ENCODE peak calls at places on chromosome 4, in five cellular contexts. Y is naive thymus-derived CD4-positive, alpha-beta T cell; V is psoas muscle; A is pancreas; X is mucosa of descending colon. B is an unnamed sample. For H3K4me1, the result is how much of the 10 kb centered on the place peaks cover.

GRCh38 chr4:178414881-178415446 is 972.7 kb upstream of the AGA start:
- DNase-seq in Y (no peak), V (no peak), A (peak), X (no peak), B (no peak)

GRCh38 chr4:57109847-57110634 is at the start of gene IGFBP7:
- DNase-seq in Y (no peak), V (peak), A (peak), X (peak), B (peak)

GRCh38 chr4:119493419-119493818 is 135.2 kb downstream of the PDE5A start:
- DNase-seq in Y (no peak), V (no peak), A (no peak), X (no peak), B (peak)

GRCh38 chr4:97123573-97123972 is 1019.7 kb downstream of the STPG2 start:
- DNase-seq in Y (no peak), V (no peak), A (no peak), X (no peak), B (no peak)

GRCh38 chr4:25865586-25865985 is 2.8 kb upstream of the SEL1L3 start:
- DNase-seq in Y (no peak), V (no peak), A (no peak), X (peak), B (no peak)

GRCh38 chr4:56086073-56086521 is 137.4 kb downstream of the CEP135 start:
- DNase-seq in Y (no peak), V (no peak), A (no peak), X (no peak), B (no peak)

GRCh38 chr4:72505314-72505744 is 63.7 kb downstream of the ADAMTS3 start:
- DNase-seq in Y (no peak), V (no peak), A (peak), X (no peak), B (peak)

GRCh38 chr4:24210332-24210902 is 320.6 kb upstream of the PPARGC1A start:
- DNase-seq in Y (no peak), V (peak), A (no peak), X (no peak), B (peak)

GRCh38 chr4:178671766-178672165 is 1229.5 kb upstream of the AGA start:
- DNase-seq in Y (no peak), V (no peak), A (no peak), X (no peak), B (no peak)

GRCh38 chr4:97395980-97396562 is 747.2 kb downstream of the STPG2 start:
- DNase-seq in Y (no peak), V (no peak), A (no peak), X (no peak), B (no peak)

GRCh38 chr4:78616046-78616498 is 64.5 kb downstream of the ANXA3 start:
- DNase-seq in Y (no peak), V (no peak), A (no peak), X (no peak), B (no peak)

GRCh38 chr4:150158041-150158440 is 79.8 kb downstream of the DCLK2 start:
- DNase-seq in Y (no peak), V (no peak), A (no peak), X (no peak), B (no peak)

GRCh38 chr4:10091531-10092181 is 24.9 kb downstream of the WDR1 start:
- DNase-seq in Y (no peak), V (peak), A (no peak), X (no peak), B (no peak)

GRCh38 chr4:55765070-55765469 is 54.5 kb upstream of the EXOC1L start:
- DNase-seq in Y (no peak), V (no peak), A (no peak), X (no peak), B (no peak)

GRCh38 chr4:145540235-145540634 is 58.6 kb downstream of the SMAD1 start:
- DNase-seq in Y (no peak), V (no peak), A (no peak), X (no peak), B (peak)

GRCh38 chr4:159175989-159176375 is 73.1 kb downstream of the RAPGEF2 start:
- DNase-seq in Y (no peak), V (no peak), A (no peak), X (no peak), B (no peak)

GRCh38 chr4:159175165-159175988 is 72.5 kb downstream of the RAPGEF2 start:
- DNase-seq in Y (peak), V (peak), A (no peak), X (peak), B (peak)

GRCh38 chr4:159178147-159178541 is 75.3 kb downstream of the RAPGEF2 start:
- DNase-seq in Y (no peak), V (no peak), A (no peak), X (no peak), B (peak)

GRCh38 chr4:159177265-159178146 is 74.6 kb downstream of the RAPGEF2 start:
- DNase-seq in Y (no peak), V (no peak), A (no peak), X (peak), B (no peak)

GRCh38 chr4:159179310-159179958 is 76.6 kb downstream of the RAPGEF2 start:
- DNase-seq in Y (no peak), V (no peak), A (no peak), X (no peak), B (peak)
- H3K4me1 ChIP-seq in Y (under half), V (half or more), A (under half), X (under half), B (under half)

DNA sequence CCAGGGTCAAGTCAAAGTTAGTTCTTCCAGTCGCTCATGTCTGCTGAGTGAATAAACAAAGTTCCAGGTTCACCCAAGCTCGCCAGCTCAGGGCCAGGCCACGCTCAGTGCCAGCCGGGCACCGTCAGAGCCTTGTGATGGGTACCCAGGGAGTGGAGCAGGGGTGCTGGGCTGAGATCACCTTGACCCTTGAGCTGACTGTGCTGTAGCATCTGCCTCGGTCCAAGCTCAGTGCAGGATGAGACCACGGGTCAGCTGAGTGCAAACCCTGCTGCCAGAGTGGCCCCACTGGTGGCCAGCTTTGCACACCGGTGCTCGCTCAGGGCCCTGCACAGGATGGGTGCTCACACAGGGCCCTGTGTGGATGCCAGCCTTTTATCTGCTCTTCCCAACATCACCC is 4.3 kb downstream of the CPZ start:
- DNase-seq in Y (no peak), V (no peak), A (peak), X (no peak), B (no peak)
- H3K4me1 ChIP-seq in Y (under half), V (under half), A (under half), X (under half), B (under half)

DNA sequence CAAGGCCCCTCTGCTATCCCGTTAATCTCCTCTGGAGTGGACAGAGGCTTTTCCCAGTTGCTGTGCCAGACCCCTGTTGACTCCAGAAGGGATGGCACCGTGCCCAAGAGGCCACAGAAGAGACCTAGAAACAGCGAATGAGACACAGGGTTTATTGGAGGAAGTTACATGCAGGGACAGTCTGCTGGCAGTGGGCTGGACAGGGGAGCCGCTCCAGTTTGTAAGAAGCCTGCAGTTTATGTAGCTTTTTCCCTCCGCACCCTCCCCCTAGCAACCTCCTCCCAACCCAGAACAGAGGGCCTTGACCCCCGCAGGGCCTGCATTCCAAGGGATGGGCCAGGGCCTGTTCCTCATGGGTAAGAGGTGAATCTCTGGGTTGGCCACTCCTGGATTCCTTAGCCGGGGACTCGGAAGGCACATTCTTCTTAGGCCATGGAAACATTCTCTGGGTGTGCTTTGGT is 216.8 kb upstream of the PSAPL1 start:
- DNase-seq in Y (no peak), V (peak), A (no peak), X (no peak), B (no peak)
- H3K4me1 ChIP-seq in Y (under half), V (under half), A (under half), X (under half), B (under half)

GRCh38 chr4:139300431-139301142 is 718 bp upstream of the NAA15 start:
- DNase-seq in Y (no peak), V (no peak), A (no peak), X (peak), B (peak)

GRCh38 chr4:139299536-139299935 is 1.8 kb upstream of the NAA15 start:
- DNase-seq in Y (no peak), V (no peak), A (no peak), X (no peak), B (peak)

GRCh38 chr4:139301143-139301820 is at the start of gene NAA15:
- DNase-seq in Y (peak), V (peak), A (peak), X (peak), B (peak)

GRCh38 chr4:139304920-139305319 is 2.6 kb upstream of the NDUFC1 start:
- DNase-seq in Y (no peak), V (no peak), A (no peak), X (no peak), B (no peak)

GRCh38 chr4:139301821-139302611 is at the start of gene NDUFC1:
- DNase-seq in Y (peak), V (peak), A (peak), X (peak), B (peak)
- H3K4me1 ChIP-seq in Y (under half), V (under half), A (under half), X (under half), B (under half)

DNA sequence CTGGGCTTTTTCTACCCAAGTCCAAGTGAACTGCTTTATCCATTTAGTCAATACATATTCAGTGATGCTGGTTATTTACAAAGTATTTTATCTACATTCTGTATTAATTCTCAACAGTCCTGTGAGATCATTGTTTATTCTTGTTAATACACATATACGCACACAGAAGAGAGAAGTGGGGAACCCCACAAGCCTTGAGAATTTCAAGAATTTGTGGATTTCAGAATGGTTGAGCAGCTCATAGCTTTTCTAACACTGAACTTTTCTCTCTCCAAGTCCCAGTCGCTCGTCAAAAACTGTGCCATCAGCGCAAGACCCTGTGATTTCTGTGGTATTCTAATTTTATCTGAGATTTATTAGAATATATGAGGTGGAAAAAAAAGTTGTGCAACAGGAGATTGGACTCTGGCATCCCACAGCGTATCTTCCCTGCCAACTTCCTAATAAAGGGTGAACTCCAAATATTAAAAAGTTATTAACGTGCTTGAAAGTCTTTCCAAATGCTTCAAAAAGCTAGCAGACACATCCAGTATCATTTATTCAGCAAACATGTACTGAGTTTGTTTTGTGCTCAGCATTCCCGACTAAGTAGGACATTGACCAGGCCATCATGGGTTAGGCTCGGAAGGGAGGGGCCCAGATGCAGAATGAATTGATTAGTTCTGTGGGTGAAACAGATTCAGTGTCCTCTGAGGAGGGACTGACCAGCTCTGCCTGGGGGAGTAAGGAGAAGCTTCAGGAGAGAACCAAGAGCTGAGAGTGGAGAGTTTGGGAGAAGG is 165.6 kb downstream of the CBR4 start:
- DNase-seq in Y (no peak), V (no peak), A (no peak), X (no peak), B (no peak)
- H3K4me1 ChIP-seq in Y (under half), V (half or more), A (under half), X (under half), B (half or more)

DNA sequence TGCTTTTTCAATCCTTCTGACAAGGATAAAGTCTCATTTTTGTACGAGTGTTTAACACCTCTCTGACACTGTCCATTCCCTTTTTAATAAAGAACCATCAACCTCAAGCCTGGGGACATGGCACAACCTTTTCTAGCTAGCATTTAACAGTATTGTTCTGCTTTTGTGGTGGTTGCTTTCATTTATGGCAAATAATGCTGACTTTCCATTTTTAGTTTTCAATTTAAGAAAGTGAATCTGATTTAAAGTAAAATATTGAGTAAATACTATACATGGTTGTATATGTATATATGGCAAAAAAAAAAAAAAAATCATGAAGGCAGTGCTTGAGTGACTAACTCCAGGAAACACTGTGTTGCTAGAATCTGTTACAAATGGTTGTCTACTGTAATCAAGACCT is 4.2 kb upstream of the NSUN7 start:
- DNase-seq in Y (no peak), V (no peak), A (no peak), X (no peak), B (no peak)
- H3K4me1 ChIP-seq in Y (under half), V (under half), A (under half), X (under half), B (under half)

GRCh38 chr4:2835978-2836377 is 7.7 kb upstream of the ADD1 start:
- DNase-seq in Y (no peak), V (peak), A (peak), X (no peak), B (no peak)
- H3K4me1 ChIP-seq in Y (half or more), V (under half), A (under half), X (under half), B (under half)

B was measured in adipocyte.